ENCODE peak calls at places on chromosomes 6 and 20, in eight cellular contexts. U is stimulated activated CD8-positive, alpha-beta memory T cell treated with anti-CD3 and anti-CD28 coated beads, Interleukin-4, amount 100 ng/mL, for 1 hour; T is T-helper 2 cell; Q is NCI-H1092 treated with DMSO at 0.1 percent for 48 hours; Y is central memory CD8-positive, alpha-beta T cell; O is activated naive CD8-positive, alpha-beta T cell treated with anti-CD3 and anti-CD28 coated beads, Interleukin-2, amount 50 U/mL, for 16 hours; W is aorta; L is Daoy. D is an unnamed sample.

GRCh38 chr20:35604444-35604750 is 11.2 kb upstream of the SPAG4 start:
- DNase-seq in U (no peak), T (no peak), Q (no peak), Y (no peak), O (no peak), W (no peak), L (no peak), D (no peak)

GRCh38 chr6:137496909-137497721 is 2.9 kb upstream of the OLIG3 start:
- DNase-seq in U (no peak), T (no peak), Q (no peak), Y (no peak), O (no peak), W (no peak), L (no peak), D (no peak)

GRCh38 chr6:73695619-73696421 is at the start of gene CD109:
- DNase-seq in U (peak), T (peak), Q (peak), Y (no peak), O (peak), W (peak), L (peak), D (peak)

GRCh38 chr6:162343902-162344226 is 383.7 kb downstream of the PRKN start:
- DNase-seq in U (no peak), T (no peak), Q (no peak), Y (no peak), O (no peak), W (no peak), L (no peak), D (no peak)

GRCh38 chr6:35719830-35720733 is 16.8 kb upstream of the ARMC12 start:
- DNase-seq in U (no peak), T (peak), Q (no peak), Y (no peak), O (no peak), W (peak), L (peak), D (no peak)

GRCh38 chr6:14270925-14271791 is 153.6 kb downstream of the CD83 start:
- DNase-seq in U (no peak), T (peak), Q (no peak), Y (no peak), O (no peak), W (peak), L (peak), D (peak)

GRCh38 chr6:167140589-167141474 is 16.9 kb downstream of the GPR31 start:
- DNase-seq in U (no peak), T (no peak), Q (no peak), Y (no peak), O (no peak), W (no peak), L (peak), D (no peak)

GRCh38 chr6:5783584-5784089 is 223.1 kb downstream of the NRN1 start:
- DNase-seq in U (no peak), T (no peak), Q (no peak), Y (no peak), O (no peak), W (no peak), L (no peak), D (no peak)

GRCh38 chr20:37711987-37712961 is 18.4 kb downstream of the CTNNBL1 start:
- DNase-seq in U (no peak), T (no peak), Q (peak), Y (no peak), O (no peak), W (no peak), L (no peak), D (no peak)

GRCh38 chr20:63536241-63536977 is 767 bp downstream of the PTK6 start:
- DNase-seq in U (no peak), T (no peak), Q (no peak), Y (no peak), O (no peak), W (peak), L (peak), D (no peak)

GRCh38 chr6:2854394-2854982 is 12.8 kb upstream of the SERPINB1 start:
- DNase-seq in U (no peak), T (no peak), Q (no peak), Y (no peak), O (no peak), W (peak), L (peak), D (no peak)

GRCh38 chr20:2326046-2326445 is 30.2 kb downstream of the TGM3 start:
- DNase-seq in U (no peak), T (no peak), Q (no peak), Y (no peak), O (no peak), W (no peak), L (no peak), D (no peak)

GRCh38 chr20:46523108-46523507 is 9.7 kb upstream of the ZNF334 start:
- DNase-seq in U (no peak), T (no peak), Q (no peak), Y (no peak), O (no peak), W (no peak), L (no peak), D (no peak)

GRCh38 chr20:13783528-13783927 is 1.2 kb downstream of the ESF1 start:
- DNase-seq in U (no peak), T (no peak), Q (no peak), Y (no peak), O (no peak), W (no peak), L (no peak), D (no peak)

GRCh38 chr6:145904878-145905277 is 59.3 kb downstream of the SHPRH start:
- DNase-seq in U (no peak), T (no peak), Q (peak), Y (no peak), O (no peak), W (no peak), L (no peak), D (no peak)

GRCh38 chr20:46058656-46059281 is 29.8 kb downstream of the SLC12A5 start:
- DNase-seq in U (no peak), T (no peak), Q (no peak), Y (no peak), O (no peak), W (no peak), L (no peak), D (no peak)

GRCh38 chr6:63599243-63599642 is 27.0 kb downstream of the LOC128125822 start:
- DNase-seq in U (no peak), T (no peak), Q (no peak), Y (no peak), O (no peak), W (no peak), L (no peak), D (no peak)

GRCh38 chr6:81753709-81754678 is 1.5 kb upstream of the TENT5A start:
- DNase-seq in U (peak), T (peak), Q (peak), Y (peak), O (peak), W (peak), L (peak), D (peak)